ENCODE peak calls at places on chromosomes 6 and 20, in ten cellular contexts. B is upper lobe of right lung; O is HS-5; M is cardiac fibroblast; C is activated CD4-positive, alpha-beta T cell treated with anti-CD3 and anti-CD28 coated beads, Interleukin-2, amount 50 U/mL, for 1 hour; D is occipital lobe; X is AG04450; S is astrocyte of the cerebellum; E is mesendoderm; U is activated T-cell treated with anti-CD3 and anti-CD28 coated beads, Interleukin-2, amount 50 U/mL, for 72 hours. N is an unnamed sample.

GRCh38 chr6:29816030-29816429 is 11.6 kb upstream of the HLA-G start:
- DNase-seq in M (no peak), U (no peak), D (no peak), C (no peak), S (no peak), X (no peak), B (no peak), E (no peak), O (no peak), N (no peak)

GRCh38 chr20:25622450-25623224 is 1.2 kb downstream of the NANP start:
- DNase-seq in U (no peak), M (no peak), C (no peak), S (no peak), X (no peak), O (peak), B (no peak), E (no peak), D (no peak), N (no peak)

GRCh38 chr6:45398075-45398817 is 20.5 kb upstream of the SUPT3H start:
- DNase-seq in C (no peak), O (no peak), U (no peak), B (no peak), S (no peak), E (no peak), X (no peak), M (no peak), D (no peak), N (no peak)

GRCh38 chr6:145169726-145170125 is 565.6 kb downstream of the EPM2A start:
- DNase-seq in C (no peak), D (no peak), X (no peak), E (peak), B (no peak), U (no peak), M (no peak), S (no peak), O (no peak), N (no peak)

GRCh38 chr20:19254956-19255355 is 42.5 kb downstream of the SLC24A3 start:
- DNase-seq in O (no peak), B (no peak), S (no peak), D (no peak), M (no peak), X (no peak), C (no peak), E (peak), U (no peak), N (no peak)

GRCh38 chr20:57736738-57737347 is 27.0 kb upstream of the PMEPA1 start:
- DNase-seq in E (no peak), O (no peak), X (no peak), S (no peak), C (no peak), M (no peak), D (no peak), U (no peak), B (no peak), N (no peak)

GRCh38 chr6:134464690-134465411 is 146.9 kb upstream of the SGK1 start:
- DNase-seq in B (no peak), O (no peak), E (peak), U (no peak), X (peak), C (no peak), D (no peak), S (peak), M (peak), N (no peak)

GRCh38 chr6:157982580-157983438 is 1.1 kb downstream of the SYNJ2 start:
- DNase-seq in D (no peak), O (no peak), M (peak), E (peak), C (no peak), B (peak), S (no peak), U (no peak), X (no peak), N (peak)

GRCh38 chr6:169087436-169088046 is 166.1 kb downstream of the THBS2 start:
- DNase-seq in O (no peak), U (no peak), D (no peak), E (peak), C (no peak), S (no peak), B (no peak), M (peak), X (no peak), N (no peak)

GRCh38 chr6:38673397-38674165 is 29.4 kb downstream of the GLO1 start:
- DNase-seq in E (peak), X (no peak), C (no peak), S (no peak), O (no peak), M (no peak), U (no peak), D (no peak), B (no peak), N (no peak)

GRCh38 chr6:28807682-28808280 is 116.0 kb downstream of the TRIM27 start:
- DNase-seq in U (peak), B (no peak), C (no peak), O (peak), D (no peak), X (no peak), M (peak), E (peak), S (no peak), N (peak)

GRCh38 chr6:42915737-42916136 is at the start of gene PTCRA:
- DNase-seq in D (no peak), E (no peak), U (no peak), M (no peak), O (no peak), B (no peak), S (no peak), C (no peak), X (no peak), N (no peak)

GRCh38 chr6:82160255-82160990 is 87.1 kb downstream of the IBTK start:
- DNase-seq in B (no peak), M (no peak), O (no peak), E (peak), C (no peak), S (no peak), D (no peak), U (no peak), X (no peak), N (no peak)

GRCh38 chr6:16756660-16757270 is 4.5 kb downstream of the ATXN1 start:
- DNase-seq in U (no peak), B (no peak), S (no peak), C (no peak), X (no peak), D (no peak), O (no peak), E (no peak), M (no peak), N (no peak)

GRCh38 chr6:167856999-167857660 is 30.4 kb downstream of the AFDN start:
- DNase-seq in C (no peak), E (peak), S (no peak), D (no peak), O (peak), B (no peak), X (no peak), U (no peak), M (peak), N (no peak)

GRCh38 chr6:139738801-139739490 is 364.5 kb upstream of the CITED2 start:
- DNase-seq in E (no peak), U (no peak), B (no peak), O (no peak), X (no peak), S (no peak), M (peak), D (no peak), C (no peak), N (no peak)

GRCh38 chr20:20500312-20500711 is 132.4 kb downstream of the INSM1 start:
- DNase-seq in S (no peak), M (no peak), U (no peak), E (no peak), B (no peak), C (no peak), X (no peak), D (no peak), O (no peak), N (no peak)

GRCh38 chr20:64010711-64011237 is 25.2 kb upstream of the C20orf204 start:
- DNase-seq in S (no peak), E (no peak), X (peak), B (no peak), C (no peak), O (peak), D (no peak), M (no peak), U (peak), N (no peak)

GRCh38 chr6:74735304-74735703 is 470.5 kb downstream of the COL12A1 start:
- DNase-seq in D (no peak), X (peak), E (no peak), S (peak), O (peak), C (no peak), U (no peak), M (peak), B (no peak), N (peak)

N was measured in amniotic stem cell.